ENCODE peak calls at places on chromosomes 2 and 18, in ten cellular contexts. One of them, this sample, is unnamed.

GRCh38 chr2:187985923-187986322 is 305.8 kb upstream of the GULP1 start:
- DNase-seq in AG04450: no peak
- DNase-seq in left ventricle myocardium inferior: no peak
- DNase-seq in lower leg skin: no peak
- DNase-seq in IMR-90: peak
- DNase-seq in mucosa of descending colon: no peak
- DNase-seq in CD4-positive, alpha-beta memory T cell: no peak
- DNase-seq in lung: no peak
- DNase-seq in A549: no peak
- DNase-seq in cardiac muscle cell: peak
- DNase-seq in this sample: no peak

GRCh38 chr2:86613515-86613914 is 10.2 kb downstream of the RNF103 start:
- DNase-seq in AG04450: no peak
- DNase-seq in left ventricle myocardium inferior: no peak
- DNase-seq in lower leg skin: no peak
- DNase-seq in IMR-90: no peak
- DNase-seq in mucosa of descending colon: no peak
- DNase-seq in CD4-positive, alpha-beta memory T cell: no peak
- DNase-seq in lung: no peak
- DNase-seq in A549: no peak
- DNase-seq in cardiac muscle cell: no peak
- DNase-seq in this sample: no peak

GRCh38 chr2:215866594-215866993 is 146.8 kb downstream of the MREG start:
- DNase-seq in AG04450: no peak
- DNase-seq in left ventricle myocardium inferior: no peak
- DNase-seq in lower leg skin: no peak
- DNase-seq in IMR-90: no peak
- DNase-seq in mucosa of descending colon: no peak
- DNase-seq in CD4-positive, alpha-beta memory T cell: no peak
- DNase-seq in lung: no peak
- DNase-seq in A549: no peak
- DNase-seq in cardiac muscle cell: no peak
- DNase-seq in this sample: no peak

GRCh38 chr2:56680971-56681631 is 497.3 kb downstream of the CCDC85A start:
- DNase-seq in AG04450: no peak
- DNase-seq in left ventricle myocardium inferior: no peak
- DNase-seq in lower leg skin: no peak
- DNase-seq in IMR-90: peak
- DNase-seq in mucosa of descending colon: no peak
- DNase-seq in CD4-positive, alpha-beta memory T cell: no peak
- DNase-seq in lung: no peak
- DNase-seq in A549: peak
- DNase-seq in cardiac muscle cell: peak
- DNase-seq in this sample: no peak

GRCh38 chr18:30248061-30248460 is 794.5 kb downstream of the DSC3 start:
- DNase-seq in AG04450: no peak
- DNase-seq in left ventricle myocardium inferior: no peak
- DNase-seq in lower leg skin: no peak
- DNase-seq in IMR-90: no peak
- DNase-seq in mucosa of descending colon: no peak
- DNase-seq in CD4-positive, alpha-beta memory T cell: no peak
- DNase-seq in lung: no peak
- DNase-seq in A549: no peak
- DNase-seq in cardiac muscle cell: no peak
- DNase-seq in this sample: no peak

GRCh38 chr18:75210274-75211001 is at the start of gene TSHZ1:
- DNase-seq in AG04450: peak
- DNase-seq in left ventricle myocardium inferior: no peak
- DNase-seq in lower leg skin: no peak
- DNase-seq in IMR-90: peak
- DNase-seq in mucosa of descending colon: no peak
- DNase-seq in CD4-positive, alpha-beta memory T cell: peak
- DNase-seq in lung: peak
- DNase-seq in A549: peak
- DNase-seq in cardiac muscle cell: peak
- DNase-seq in this sample: peak

GRCh38 chr18:44509048-44509447 is 171.6 kb upstream of the SETBP1 start:
- DNase-seq in AG04450: no peak
- DNase-seq in left ventricle myocardium inferior: no peak
- DNase-seq in lower leg skin: no peak
- DNase-seq in IMR-90: no peak
- DNase-seq in mucosa of descending colon: no peak
- DNase-seq in CD4-positive, alpha-beta memory T cell: no peak
- DNase-seq in lung: no peak
- DNase-seq in A549: no peak
- DNase-seq in cardiac muscle cell: no peak
- DNase-seq in this sample: no peak

GRCh38 chr2:7612969-7613368 is 695.8 kb downstream of the RNF144A start:
- DNase-seq in AG04450: no peak
- DNase-seq in left ventricle myocardium inferior: no peak
- DNase-seq in lower leg skin: no peak
- DNase-seq in IMR-90: peak
- DNase-seq in mucosa of descending colon: no peak
- DNase-seq in CD4-positive, alpha-beta memory T cell: no peak
- DNase-seq in lung: no peak
- DNase-seq in A549: no peak
- DNase-seq in cardiac muscle cell: peak
- DNase-seq in this sample: no peak

GRCh38 chr2:210477496-210477895 is 937 bp upstream of the LANCL1 start:
- DNase-seq in AG04450: peak
- DNase-seq in left ventricle myocardium inferior: no peak
- DNase-seq in lower leg skin: no peak
- DNase-seq in IMR-90: peak
- DNase-seq in mucosa of descending colon: no peak
- DNase-seq in CD4-positive, alpha-beta memory T cell: peak
- DNase-seq in lung: no peak
- DNase-seq in A549: peak
- DNase-seq in cardiac muscle cell: peak
- DNase-seq in this sample: no peak

GRCh38 chr18:6537468-6537867 is 122.8 kb upstream of the L3MBTL4 start:
- DNase-seq in AG04450: no peak
- DNase-seq in left ventricle myocardium inferior: no peak
- DNase-seq in lower leg skin: no peak
- DNase-seq in IMR-90: no peak
- DNase-seq in mucosa of descending colon: no peak
- DNase-seq in CD4-positive, alpha-beta memory T cell: no peak
- DNase-seq in lung: no peak
- DNase-seq in A549: no peak
- DNase-seq in cardiac muscle cell: peak
- DNase-seq in this sample: peak

GRCh38 chr2:23476786-23477185 is 91.8 kb downstream of the KLHL29 start:
- DNase-seq in AG04450: no peak
- DNase-seq in left ventricle myocardium inferior: no peak
- DNase-seq in lower leg skin: no peak
- DNase-seq in IMR-90: no peak
- DNase-seq in mucosa of descending colon: no peak
- DNase-seq in CD4-positive, alpha-beta memory T cell: no peak
- DNase-seq in lung: no peak
- DNase-seq in A549: no peak
- DNase-seq in cardiac muscle cell: no peak
- DNase-seq in this sample: no peak

GRCh38 chr2:47061989-47062678 is 93.0 kb downstream of the STPG4 start:
- DNase-seq in AG04450: no peak
- DNase-seq in left ventricle myocardium inferior: no peak
- DNase-seq in lower leg skin: no peak
- DNase-seq in IMR-90: no peak
- DNase-seq in mucosa of descending colon: no peak
- DNase-seq in CD4-positive, alpha-beta memory T cell: no peak
- DNase-seq in lung: no peak
- DNase-seq in A549: no peak
- DNase-seq in cardiac muscle cell: no peak
- DNase-seq in this sample: no peak
- H3K4me3 ChIP-seq in AG04450: no peak
- H3K4me3 ChIP-seq in left ventricle myocardium inferior: no peak
- H3K4me3 ChIP-seq in lower leg skin: no peak
- H3K4me3 ChIP-seq in IMR-90: no peak
- H3K4me3 ChIP-seq in mucosa of descending colon: no peak
- H3K4me3 ChIP-seq in CD4-positive, alpha-beta memory T cell: no peak
- H3K4me3 ChIP-seq in lung: no peak
- H3K4me3 ChIP-seq in A549: no peak
- H3K4me3 ChIP-seq in cardiac muscle cell: no peak
- H3K4me3 ChIP-seq in this sample: no peak

DNA sequence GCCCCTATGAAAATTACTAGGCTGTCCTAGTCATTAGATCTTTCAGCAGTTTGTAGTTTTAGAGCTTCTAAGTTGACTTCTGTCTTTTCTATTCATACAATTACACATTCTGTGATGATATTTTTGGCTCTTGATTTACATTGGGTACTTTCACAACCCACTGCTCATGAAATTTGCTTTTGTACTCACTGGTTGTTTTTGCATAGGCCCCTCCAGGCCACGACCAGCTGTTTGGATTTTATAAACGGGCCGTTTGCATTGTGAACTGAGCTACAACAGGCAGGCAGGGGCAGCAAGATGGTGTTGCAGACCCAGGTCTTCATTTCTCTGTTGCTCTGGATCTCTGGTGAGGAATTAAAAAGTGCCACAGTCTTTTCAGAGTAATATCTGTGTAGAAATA is 193.8 kb downstream of the RPIA start:
- DNase-seq in AG04450: no peak
- DNase-seq in left ventricle myocardium inferior: no peak
- DNase-seq in lower leg skin: no peak
- DNase-seq in IMR-90: no peak
- DNase-seq in mucosa of descending colon: no peak
- DNase-seq in CD4-positive, alpha-beta memory T cell: no peak
- DNase-seq in lung: no peak
- DNase-seq in A549: no peak
- DNase-seq in cardiac muscle cell: no peak
- DNase-seq in this sample: peak
- H3K4me3 ChIP-seq in AG04450: no peak
- H3K4me3 ChIP-seq in left ventricle myocardium inferior: no peak
- H3K4me3 ChIP-seq in lower leg skin: no peak
- H3K4me3 ChIP-seq in IMR-90: no peak
- H3K4me3 ChIP-seq in mucosa of descending colon: no peak
- H3K4me3 ChIP-seq in CD4-positive, alpha-beta memory T cell: no peak
- H3K4me3 ChIP-seq in lung: no peak
- H3K4me3 ChIP-seq in A549: no peak
- H3K4me3 ChIP-seq in cardiac muscle cell: no peak
- H3K4me3 ChIP-seq in this sample: peak

DNA sequence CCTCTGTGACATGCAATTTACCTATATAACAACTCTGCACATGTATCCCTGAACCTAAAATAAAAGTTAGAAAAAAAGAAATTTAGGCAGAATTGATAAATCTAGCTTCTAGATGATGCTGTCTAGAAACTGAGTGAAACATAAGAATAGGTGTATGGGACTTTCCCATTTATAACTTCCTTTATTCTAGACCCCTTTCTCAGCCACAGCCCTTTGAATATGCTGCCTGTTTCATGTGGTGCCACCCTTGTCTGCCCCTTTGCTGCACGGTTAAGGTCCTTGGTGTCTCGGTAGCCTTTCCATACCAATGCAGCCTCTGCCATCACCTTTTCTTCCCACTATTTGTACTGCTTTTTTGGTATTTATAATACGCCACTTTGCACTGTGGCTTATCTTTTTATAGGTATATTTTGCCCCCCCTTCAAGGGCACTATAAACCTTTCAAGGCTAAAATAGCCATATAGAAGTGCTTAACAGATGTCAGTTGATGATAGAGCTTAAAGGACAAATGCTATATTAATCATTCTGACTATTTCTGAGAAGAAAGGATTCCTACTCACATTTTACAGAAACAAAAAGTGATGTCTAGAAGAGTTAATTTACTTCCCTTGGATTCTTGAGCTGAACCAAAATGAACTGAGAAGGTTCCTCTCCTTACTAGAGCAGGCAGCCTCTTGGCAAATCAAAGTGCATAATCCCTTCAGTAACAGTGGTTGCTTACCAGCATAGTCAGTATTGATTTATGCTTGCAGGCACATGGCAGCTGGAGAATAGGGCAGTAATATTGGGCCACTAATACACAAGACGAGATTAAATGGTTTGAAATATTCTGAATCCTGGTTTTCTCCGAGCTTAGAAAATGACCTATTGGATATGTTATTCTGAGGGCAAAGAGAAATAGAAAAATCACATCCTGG is 88.1 kb upstream of the CYP26B1 start:
- DNase-seq in AG04450: no peak
- DNase-seq in left ventricle myocardium inferior: no peak
- DNase-seq in lower leg skin: no peak
- DNase-seq in IMR-90: no peak
- DNase-seq in mucosa of descending colon: no peak
- DNase-seq in CD4-positive, alpha-beta memory T cell: no peak
- DNase-seq in lung: no peak
- DNase-seq in A549: no peak
- DNase-seq in cardiac muscle cell: no peak
- DNase-seq in this sample: no peak
- H3K4me3 ChIP-seq in AG04450: no peak
- H3K4me3 ChIP-seq in left ventricle myocardium inferior: no peak
- H3K4me3 ChIP-seq in lower leg skin: no peak
- H3K4me3 ChIP-seq in IMR-90: no peak
- H3K4me3 ChIP-seq in mucosa of descending colon: no peak
- H3K4me3 ChIP-seq in CD4-positive, alpha-beta memory T cell: no peak
- H3K4me3 ChIP-seq in lung: no peak
- H3K4me3 ChIP-seq in A549: no peak
- H3K4me3 ChIP-seq in cardiac muscle cell: no peak
- H3K4me3 ChIP-seq in this sample: no peak

GRCh38 chr2:211901226-211901625 is 637.4 kb downstream of the ERBB4 start:
- DNase-seq in AG04450: no peak
- DNase-seq in left ventricle myocardium inferior: no peak
- DNase-seq in lower leg skin: no peak
- DNase-seq in IMR-90: no peak
- DNase-seq in mucosa of descending colon: no peak
- DNase-seq in CD4-positive, alpha-beta memory T cell: no peak
- DNase-seq in lung: no peak
- DNase-seq in A549: no peak
- DNase-seq in cardiac muscle cell: no peak
- DNase-seq in this sample: no peak

GRCh38 chr2:211900518-211900917 is 638.1 kb downstream of the ERBB4 start:
- DNase-seq in AG04450: no peak
- DNase-seq in left ventricle myocardium inferior: no peak
- DNase-seq in lower leg skin: no peak
- DNase-seq in IMR-90: no peak
- DNase-seq in mucosa of descending colon: no peak
- DNase-seq in CD4-positive, alpha-beta memory T cell: no peak
- DNase-seq in lung: no peak
- DNase-seq in A549: no peak
- DNase-seq in cardiac muscle cell: no peak
- DNase-seq in this sample: no peak

GRCh38 chr2:211898697-211899096 is 639.9 kb downstream of the ERBB4 start:
- DNase-seq in AG04450: no peak
- DNase-seq in left ventricle myocardium inferior: no peak
- DNase-seq in lower leg skin: no peak
- DNase-seq in IMR-90: no peak
- DNase-seq in mucosa of descending colon: no peak
- DNase-seq in CD4-positive, alpha-beta memory T cell: no peak
- DNase-seq in lung: no peak
- DNase-seq in A549: no peak
- DNase-seq in cardiac muscle cell: no peak
- DNase-seq in this sample: no peak

DNA sequence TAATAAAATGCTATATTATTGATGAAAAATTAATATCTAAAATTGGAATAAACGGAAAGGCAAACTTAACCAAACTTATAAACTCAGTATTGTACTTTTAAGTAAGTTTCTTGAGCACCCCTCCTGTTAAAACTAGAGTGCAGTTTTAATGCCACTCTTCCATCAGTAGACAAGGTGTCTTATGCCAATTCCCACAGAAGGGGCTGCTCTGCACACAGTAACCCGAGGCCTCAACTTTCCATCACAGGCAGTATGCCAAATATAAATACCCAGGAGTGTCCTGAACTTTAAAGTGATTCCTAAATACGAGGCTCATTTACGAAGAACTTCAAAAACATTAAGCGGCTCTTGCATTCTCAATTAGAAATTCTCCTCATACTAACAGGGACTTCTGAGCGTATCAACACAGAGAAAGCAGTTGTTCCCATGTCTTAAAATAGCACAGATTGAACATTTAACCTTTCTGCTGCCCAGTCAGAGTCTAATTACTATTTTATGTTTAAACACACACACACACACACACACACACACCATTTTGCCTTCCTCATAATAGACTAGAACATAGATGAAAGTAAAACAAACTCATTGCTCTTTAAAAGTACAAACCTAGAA is 638.6 kb downstream of the ERBB4 start:
- DNase-seq in AG04450: no peak
- DNase-seq in left ventricle myocardium inferior: no peak
- DNase-seq in lower leg skin: no peak
- DNase-seq in IMR-90: no peak
- DNase-seq in mucosa of descending colon: no peak
- DNase-seq in CD4-positive, alpha-beta memory T cell: no peak
- DNase-seq in lung: no peak
- DNase-seq in A549: no peak
- DNase-seq in cardiac muscle cell: no peak
- DNase-seq in this sample: no peak
- H3K4me3 ChIP-seq in AG04450: no peak
- H3K4me3 ChIP-seq in left ventricle myocardium inferior: peak
- H3K4me3 ChIP-seq in lower leg skin: no peak
- H3K4me3 ChIP-seq in IMR-90: no peak
- H3K4me3 ChIP-seq in mucosa of descending colon: no peak
- H3K4me3 ChIP-seq in CD4-positive, alpha-beta memory T cell: no peak
- H3K4me3 ChIP-seq in lung: no peak
- H3K4me3 ChIP-seq in A549: no peak
- H3K4me3 ChIP-seq in cardiac muscle cell: no peak
- H3K4me3 ChIP-seq in this sample: no peak